ENCODE peak calls at places on chromosomes 13 and 19, in ten cellular contexts. One of them, this sample, is unnamed. For H3K4me1, the result is how much of the 10 kb centered on the place peaks cover.

GRCh38 chr13:31699650-31700049 is 39.7 kb upstream of the RXFP2 start:
- DNase-seq in uterus: no peak
- DNase-seq in ovary: no peak
- DNase-seq in A549: no peak
- DNase-seq in stomach: no peak
- DNase-seq in endothelial cell of umbilical vein: peak
- DNase-seq in breast epithelium: no peak
- DNase-seq in transverse colon: no peak
- DNase-seq in tibial nerve: no peak
- DNase-seq in suprapubic skin: no peak
- DNase-seq in this sample: no peak

GRCh38 chr13:96041326-96042092 is 11.7 kb downstream of the UGGT2 start:
- DNase-seq in uterus: no peak
- DNase-seq in ovary: no peak
- DNase-seq in A549: no peak
- DNase-seq in stomach: no peak
- DNase-seq in endothelial cell of umbilical vein: no peak
- DNase-seq in breast epithelium: no peak
- DNase-seq in transverse colon: no peak
- DNase-seq in tibial nerve: no peak
- DNase-seq in suprapubic skin: no peak
- DNase-seq in this sample: peak

GRCh38 chr13:45333251-45333972 is 7.6 kb downstream of the TPT1 start:
- DNase-seq in uterus: no peak
- DNase-seq in ovary: no peak
- DNase-seq in A549: no peak
- DNase-seq in stomach: no peak
- DNase-seq in endothelial cell of umbilical vein: no peak
- DNase-seq in breast epithelium: no peak
- DNase-seq in transverse colon: no peak
- DNase-seq in tibial nerve: no peak
- DNase-seq in suprapubic skin: no peak
- DNase-seq in this sample: no peak

GRCh38 chr19:45179063-45179847 is 671 bp downstream of the BLOC1S3 start:
- DNase-seq in uterus: no peak
- DNase-seq in ovary: peak
- DNase-seq in A549: no peak
- DNase-seq in stomach: peak
- DNase-seq in endothelial cell of umbilical vein: no peak
- DNase-seq in breast epithelium: no peak
- DNase-seq in transverse colon: peak
- DNase-seq in tibial nerve: no peak
- DNase-seq in suprapubic skin: no peak
- DNase-seq in this sample: peak

GRCh38 chr19:41934849-41935374 is 6.7 kb upstream of the ERFL start:
- DNase-seq in uterus: peak
- DNase-seq in ovary: peak
- DNase-seq in A549: peak
- DNase-seq in stomach: peak
- DNase-seq in endothelial cell of umbilical vein: peak
- DNase-seq in breast epithelium: peak
- DNase-seq in transverse colon: peak
- DNase-seq in tibial nerve: peak
- DNase-seq in suprapubic skin: no peak
- DNase-seq in this sample: peak

GRCh38 chr19:35265126-35265995 is 3.4 kb upstream of the USF2 start:
- DNase-seq in uterus: peak
- DNase-seq in ovary: peak
- DNase-seq in A549: no peak
- DNase-seq in stomach: peak
- DNase-seq in endothelial cell of umbilical vein: no peak
- DNase-seq in breast epithelium: no peak
- DNase-seq in transverse colon: peak
- DNase-seq in tibial nerve: no peak
- DNase-seq in suprapubic skin: peak
- DNase-seq in this sample: peak

GRCh38 chr19:19213822-19214558 is 2.2 kb downstream of the NCAN start:
- DNase-seq in uterus: no peak
- DNase-seq in ovary: no peak
- DNase-seq in A549: no peak
- DNase-seq in stomach: no peak
- DNase-seq in endothelial cell of umbilical vein: no peak
- DNase-seq in breast epithelium: no peak
- DNase-seq in transverse colon: no peak
- DNase-seq in tibial nerve: no peak
- DNase-seq in suprapubic skin: no peak
- DNase-seq in this sample: no peak

GRCh38 chr13:28805193-28805819 is 14.8 kb upstream of the MTUS2 start:
- DNase-seq in uterus: no peak
- DNase-seq in ovary: no peak
- DNase-seq in A549: no peak
- DNase-seq in stomach: no peak
- DNase-seq in endothelial cell of umbilical vein: no peak
- DNase-seq in breast epithelium: no peak
- DNase-seq in transverse colon: no peak
- DNase-seq in tibial nerve: no peak
- DNase-seq in suprapubic skin: no peak
- DNase-seq in this sample: no peak

GRCh38 chr19:56314018-56314583 is 538 bp downstream of the ZSCAN5A start:
- DNase-seq in uterus: no peak
- DNase-seq in ovary: no peak
- DNase-seq in A549: peak
- DNase-seq in stomach: no peak
- DNase-seq in endothelial cell of umbilical vein: no peak
- DNase-seq in breast epithelium: no peak
- DNase-seq in transverse colon: no peak
- DNase-seq in tibial nerve: peak
- DNase-seq in suprapubic skin: no peak
- DNase-seq in this sample: no peak

GRCh38 chr13:106349080-106349841 is 186.2 kb downstream of the EFNB2 start:
- DNase-seq in uterus: no peak
- DNase-seq in ovary: no peak
- DNase-seq in A549: no peak
- DNase-seq in stomach: peak
- DNase-seq in endothelial cell of umbilical vein: peak
- DNase-seq in breast epithelium: no peak
- DNase-seq in transverse colon: peak
- DNase-seq in tibial nerve: no peak
- DNase-seq in suprapubic skin: no peak
- DNase-seq in this sample: peak

GRCh38 chr19:57068921-57069697 is 50.7 kb upstream of the USP29 start:
- DNase-seq in uterus: peak
- DNase-seq in ovary: peak
- DNase-seq in A549: no peak
- DNase-seq in stomach: no peak
- DNase-seq in endothelial cell of umbilical vein: no peak
- DNase-seq in breast epithelium: no peak
- DNase-seq in transverse colon: no peak
- DNase-seq in tibial nerve: no peak
- DNase-seq in suprapubic skin: no peak
- DNase-seq in this sample: no peak

GRCh38 chr13:91776650-91777193 is 378.3 kb downstream of the GPC5 start:
- DNase-seq in uterus: no peak
- DNase-seq in ovary: no peak
- DNase-seq in A549: no peak
- DNase-seq in stomach: no peak
- DNase-seq in endothelial cell of umbilical vein: no peak
- DNase-seq in breast epithelium: no peak
- DNase-seq in transverse colon: no peak
- DNase-seq in tibial nerve: no peak
- DNase-seq in suprapubic skin: no peak
- DNase-seq in this sample: no peak

GRCh38 chr13:36418022-36418805 is 14.1 kb upstream of the CCNA1 start:
- DNase-seq in uterus: no peak
- DNase-seq in ovary: no peak
- DNase-seq in A549: no peak
- DNase-seq in stomach: no peak
- DNase-seq in endothelial cell of umbilical vein: peak
- DNase-seq in breast epithelium: no peak
- DNase-seq in transverse colon: no peak
- DNase-seq in tibial nerve: no peak
- DNase-seq in suprapubic skin: no peak
- DNase-seq in this sample: no peak

GRCh38 chr13:93476175-93476574 is 249.6 kb downstream of the GPC6 start:
- DNase-seq in uterus: no peak
- DNase-seq in ovary: no peak
- DNase-seq in A549: no peak
- DNase-seq in stomach: no peak
- DNase-seq in endothelial cell of umbilical vein: no peak
- DNase-seq in breast epithelium: no peak
- DNase-seq in transverse colon: no peak
- DNase-seq in tibial nerve: no peak
- DNase-seq in suprapubic skin: no peak
- DNase-seq in this sample: no peak

DNA sequence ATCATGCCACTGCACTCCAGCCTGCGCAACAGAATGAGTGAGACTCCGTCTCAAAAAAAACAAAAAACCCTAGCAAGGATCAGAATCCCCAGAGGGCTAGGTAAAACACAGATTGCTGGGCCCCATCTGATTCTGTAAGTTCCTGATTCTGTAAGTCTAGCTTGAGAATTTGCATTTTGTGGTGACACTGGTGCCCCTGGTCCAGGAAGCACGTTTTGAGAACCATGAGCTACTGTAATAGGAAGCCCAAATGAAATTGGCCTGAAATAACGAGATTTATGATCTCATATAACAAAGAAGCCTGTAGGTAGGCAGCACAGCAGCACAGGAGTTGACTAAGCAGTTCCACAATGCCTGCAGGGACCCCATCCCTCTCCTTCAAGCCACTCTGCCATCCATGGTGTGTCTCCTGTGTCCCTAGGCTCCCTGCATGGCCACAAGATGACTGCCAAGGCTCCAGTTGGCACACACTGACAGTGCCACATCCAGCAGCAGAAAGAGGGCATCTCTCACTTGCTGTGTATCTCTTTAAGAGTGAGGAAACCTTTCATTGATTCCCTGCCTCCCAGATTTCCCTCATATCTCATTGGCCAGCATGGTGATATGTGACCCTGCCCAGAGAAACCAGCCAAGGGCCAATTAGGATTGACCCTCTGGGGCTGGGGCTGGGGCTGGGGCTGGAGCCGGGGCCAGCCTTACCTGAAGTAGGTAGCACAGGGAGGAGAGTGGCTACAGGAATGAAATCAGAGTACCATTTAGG is 21.7 kb downstream of the SIPA1L3 start:
- DNase-seq in uterus: no peak
- DNase-seq in ovary: no peak
- DNase-seq in A549: peak
- DNase-seq in stomach: no peak
- DNase-seq in endothelial cell of umbilical vein: no peak
- DNase-seq in breast epithelium: no peak
- DNase-seq in transverse colon: no peak
- DNase-seq in tibial nerve: no peak
- DNase-seq in suprapubic skin: no peak
- DNase-seq in this sample: no peak
- H3K4me1 ChIP-seq in uterus: under half
- H3K4me1 ChIP-seq in ovary: under half
- H3K4me1 ChIP-seq in A549: half or more
- H3K4me1 ChIP-seq in stomach: under half
- H3K4me1 ChIP-seq in endothelial cell of umbilical vein: under half
- H3K4me1 ChIP-seq in breast epithelium: under half
- H3K4me1 ChIP-seq in transverse colon: half or more
- H3K4me1 ChIP-seq in tibial nerve: under half
- H3K4me1 ChIP-seq in suprapubic skin: under half
- H3K4me1 ChIP-seq in this sample: under half

DNA sequence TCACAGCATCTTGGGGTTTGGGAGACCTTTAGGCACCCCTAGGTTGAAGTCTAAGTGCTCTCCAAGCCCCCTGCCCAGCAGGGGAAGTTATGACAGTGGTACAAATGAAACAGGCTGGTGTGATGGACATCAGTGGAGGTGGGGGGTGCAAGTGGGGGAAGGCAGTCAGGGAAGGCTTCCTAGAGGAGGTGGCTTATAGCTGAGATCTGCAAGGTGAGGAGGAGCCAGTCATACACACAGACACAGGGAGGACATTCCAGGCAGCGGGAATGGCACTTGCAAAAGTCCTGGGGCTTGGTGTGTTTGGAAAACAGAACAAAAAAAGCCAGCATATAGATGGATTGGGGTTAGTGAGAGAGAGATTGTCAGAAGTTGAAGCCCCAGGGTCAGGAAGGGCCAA is 11.6 kb downstream of the HSH2D start:
- DNase-seq in uterus: no peak
- DNase-seq in ovary: no peak
- DNase-seq in A549: no peak
- DNase-seq in stomach: no peak
- DNase-seq in endothelial cell of umbilical vein: no peak
- DNase-seq in breast epithelium: no peak
- DNase-seq in transverse colon: no peak
- DNase-seq in tibial nerve: no peak
- DNase-seq in suprapubic skin: no peak
- DNase-seq in this sample: no peak
- TF ChIP-seq POLR2A in uterus: no peak
- TF ChIP-seq POLR2A in ovary: no peak
- TF ChIP-seq POLR2A in A549: no peak
- TF ChIP-seq POLR2A in stomach: no peak
- TF ChIP-seq POLR2A in endothelial cell of umbilical vein: no peak
- TF ChIP-seq POLR2A in breast epithelium: no peak
- TF ChIP-seq POLR2A in transverse colon: no peak
- TF ChIP-seq POLR2A in tibial nerve: no peak
- TF ChIP-seq POLR2A in suprapubic skin: no peak
- TF ChIP-seq POLR2A in this sample: no peak

DNA sequence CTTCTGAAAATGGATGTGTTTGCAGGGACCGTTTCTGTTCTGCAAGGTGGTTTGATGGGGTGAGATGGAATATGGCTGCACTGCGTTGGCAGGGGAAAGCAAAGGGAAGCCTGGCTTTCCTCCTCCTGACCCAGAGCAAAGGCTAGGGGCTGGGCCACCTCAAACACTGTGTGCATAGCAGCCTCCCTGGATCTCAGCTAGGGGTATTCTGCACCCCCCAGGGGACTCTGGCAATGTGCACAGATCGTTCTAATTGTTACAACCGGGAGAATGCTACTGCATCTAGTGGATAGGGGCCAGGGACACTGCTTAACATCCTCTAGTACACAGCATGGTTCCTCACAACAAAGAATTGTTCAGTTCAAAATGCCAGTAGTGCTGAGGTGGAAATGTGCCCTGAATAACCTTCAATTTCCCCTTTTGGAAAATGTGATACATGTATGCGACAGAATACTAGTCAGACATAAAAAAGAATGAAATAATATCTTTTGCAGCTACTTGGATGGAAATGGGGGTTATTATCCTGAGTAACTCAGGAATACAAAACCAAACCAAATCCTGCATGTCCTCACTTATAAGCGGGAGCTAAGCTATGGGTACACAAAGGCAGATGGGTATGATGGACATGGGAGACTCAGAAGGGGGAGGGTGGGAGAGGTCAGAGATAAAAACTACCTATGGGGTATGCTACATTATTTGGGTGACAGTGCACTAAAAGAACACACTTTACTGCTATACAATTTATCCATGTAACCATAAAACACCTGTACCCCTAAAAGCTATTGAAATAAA is 671.2 kb downstream of the UQCRFS1 start:
- DNase-seq in uterus: no peak
- DNase-seq in ovary: no peak
- DNase-seq in A549: no peak
- DNase-seq in stomach: no peak
- DNase-seq in endothelial cell of umbilical vein: no peak
- DNase-seq in breast epithelium: no peak
- DNase-seq in transverse colon: no peak
- DNase-seq in tibial nerve: no peak
- DNase-seq in suprapubic skin: no peak
- DNase-seq in this sample: no peak
- H3K4me1 ChIP-seq in uterus: under half
- H3K4me1 ChIP-seq in ovary: under half
- H3K4me1 ChIP-seq in A549: under half
- H3K4me1 ChIP-seq in stomach: under half
- H3K4me1 ChIP-seq in endothelial cell of umbilical vein: under half
- H3K4me1 ChIP-seq in breast epithelium: under half
- H3K4me1 ChIP-seq in transverse colon: under half
- H3K4me1 ChIP-seq in tibial nerve: under half
- H3K4me1 ChIP-seq in suprapubic skin: under half
- H3K4me1 ChIP-seq in this sample: under half

GRCh38 chr13:22839554-22840286 is 341.1 kb upstream of the SGCG start:
- DNase-seq in uterus: no peak
- DNase-seq in ovary: no peak
- DNase-seq in A549: no peak
- DNase-seq in stomach: no peak
- DNase-seq in endothelial cell of umbilical vein: no peak
- DNase-seq in breast epithelium: no peak
- DNase-seq in transverse colon: no peak
- DNase-seq in tibial nerve: no peak
- DNase-seq in suprapubic skin: no peak
- DNase-seq in this sample: no peak
- TF ChIP-seq POLR2A in uterus: no peak
- TF ChIP-seq POLR2A in ovary: no peak
- TF ChIP-seq POLR2A in A549: no peak
- TF ChIP-seq POLR2A in stomach: no peak
- TF ChIP-seq POLR2A in endothelial cell of umbilical vein: no peak
- TF ChIP-seq POLR2A in breast epithelium: no peak
- TF ChIP-seq POLR2A in transverse colon: no peak
- TF ChIP-seq POLR2A in tibial nerve: no peak
- TF ChIP-seq POLR2A in suprapubic skin: no peak
- TF ChIP-seq POLR2A in this sample: no peak

This sample was measured in upper lobe of left lung.